ENCODE peak calls at places on chromosomes 11 and 22, in five cellular contexts. One of them, this sample, is unnamed. For H3K27me3 and H3K9me3, the result is how much of the 10 kb centered on the place peaks cover.

GRCh38 chr11:66317766-66318575 is 1.1 kb upstream of the CD248 start:
- DNase-seq in naive thymus-derived CD4-positive, alpha-beta T cell: peak
- DNase-seq in tibial nerve: peak
- DNase-seq in psoas muscle: peak
- DNase-seq in right cardiac atrium: peak
- DNase-seq in this sample: peak

GRCh38 chr11:1060410-1060809 is 14.3 kb upstream of the MUC2 start:
- DNase-seq in naive thymus-derived CD4-positive, alpha-beta T cell: no peak
- DNase-seq in tibial nerve: no peak
- DNase-seq in psoas muscle: no peak
- DNase-seq in right cardiac atrium: no peak
- DNase-seq in this sample: no peak

GRCh38 chr11:79374707-79375106 is 66.1 kb downstream of the TENM4 start:
- DNase-seq in naive thymus-derived CD4-positive, alpha-beta T cell: no peak
- DNase-seq in tibial nerve: no peak
- DNase-seq in psoas muscle: no peak
- DNase-seq in right cardiac atrium: no peak
- DNase-seq in this sample: no peak

GRCh38 chr22:39622881-39623367 is 52.4 kb downstream of the CACNA1I start:
- DNase-seq in naive thymus-derived CD4-positive, alpha-beta T cell: peak
- DNase-seq in tibial nerve: peak
- DNase-seq in psoas muscle: peak
- DNase-seq in right cardiac atrium: peak
- DNase-seq in this sample: peak

GRCh38 chr22:25726241-25726640 is 15.7 kb upstream of the MYO18B start:
- DNase-seq in naive thymus-derived CD4-positive, alpha-beta T cell: no peak
- DNase-seq in tibial nerve: no peak
- DNase-seq in psoas muscle: no peak
- DNase-seq in right cardiac atrium: no peak
- DNase-seq in this sample: peak

GRCh38 chr22:37496651-37497599 is 10.7 kb upstream of the MFNG start:
- DNase-seq in naive thymus-derived CD4-positive, alpha-beta T cell: no peak
- DNase-seq in tibial nerve: no peak
- DNase-seq in psoas muscle: no peak
- DNase-seq in right cardiac atrium: peak
- DNase-seq in this sample: peak

GRCh38 chr11:71112454-71112853 is 139.9 kb downstream of the SHANK2 start:
- DNase-seq in naive thymus-derived CD4-positive, alpha-beta T cell: no peak
- DNase-seq in tibial nerve: no peak
- DNase-seq in psoas muscle: no peak
- DNase-seq in right cardiac atrium: no peak
- DNase-seq in this sample: no peak

GRCh38 chr22:20436309-20437252 is 1.0 kb downstream of the SCARF2 start:
- DNase-seq in naive thymus-derived CD4-positive, alpha-beta T cell: peak
- DNase-seq in tibial nerve: no peak
- DNase-seq in psoas muscle: peak
- DNase-seq in right cardiac atrium: peak
- DNase-seq in this sample: peak

GRCh38 chr11:47593492-47593933 is 698 bp downstream of the C1QTNF4 start:
- DNase-seq in naive thymus-derived CD4-positive, alpha-beta T cell: no peak
- DNase-seq in tibial nerve: no peak
- DNase-seq in psoas muscle: no peak
- DNase-seq in right cardiac atrium: no peak
- DNase-seq in this sample: no peak

GRCh38 chr11:44243633-44244343 is 66.2 kb downstream of the ALX4 start:
- DNase-seq in naive thymus-derived CD4-positive, alpha-beta T cell: no peak
- DNase-seq in tibial nerve: no peak
- DNase-seq in psoas muscle: no peak
- DNase-seq in right cardiac atrium: no peak
- DNase-seq in this sample: peak

GRCh38 chr22:26416256-26416655 is 12.8 kb upstream of the ASPHD2 start:
- DNase-seq in naive thymus-derived CD4-positive, alpha-beta T cell: no peak
- DNase-seq in tibial nerve: no peak
- DNase-seq in psoas muscle: no peak
- DNase-seq in right cardiac atrium: no peak
- DNase-seq in this sample: no peak

GRCh38 chr22:46150615-46151423 is 493 bp downstream of the PPARA start:
- DNase-seq in naive thymus-derived CD4-positive, alpha-beta T cell: peak
- DNase-seq in tibial nerve: no peak
- DNase-seq in psoas muscle: peak
- DNase-seq in right cardiac atrium: peak
- DNase-seq in this sample: peak

GRCh38 chr11:114134870-114135269 is 75.4 kb downstream of the ZBTB16 start:
- DNase-seq in naive thymus-derived CD4-positive, alpha-beta T cell: no peak
- DNase-seq in tibial nerve: no peak
- DNase-seq in psoas muscle: no peak
- DNase-seq in right cardiac atrium: no peak
- DNase-seq in this sample: peak

GRCh38 chr11:112608466-112608865 is 347.8 kb upstream of the PLET1 start:
- DNase-seq in naive thymus-derived CD4-positive, alpha-beta T cell: no peak
- DNase-seq in tibial nerve: no peak
- DNase-seq in psoas muscle: no peak
- DNase-seq in right cardiac atrium: no peak
- DNase-seq in this sample: no peak

GRCh38 chr11:113947989-113948388 is 26.9 kb upstream of the HTR3A start:
- DNase-seq in naive thymus-derived CD4-positive, alpha-beta T cell: no peak
- DNase-seq in tibial nerve: no peak
- DNase-seq in psoas muscle: no peak
- DNase-seq in right cardiac atrium: no peak
- DNase-seq in this sample: no peak

DNA sequence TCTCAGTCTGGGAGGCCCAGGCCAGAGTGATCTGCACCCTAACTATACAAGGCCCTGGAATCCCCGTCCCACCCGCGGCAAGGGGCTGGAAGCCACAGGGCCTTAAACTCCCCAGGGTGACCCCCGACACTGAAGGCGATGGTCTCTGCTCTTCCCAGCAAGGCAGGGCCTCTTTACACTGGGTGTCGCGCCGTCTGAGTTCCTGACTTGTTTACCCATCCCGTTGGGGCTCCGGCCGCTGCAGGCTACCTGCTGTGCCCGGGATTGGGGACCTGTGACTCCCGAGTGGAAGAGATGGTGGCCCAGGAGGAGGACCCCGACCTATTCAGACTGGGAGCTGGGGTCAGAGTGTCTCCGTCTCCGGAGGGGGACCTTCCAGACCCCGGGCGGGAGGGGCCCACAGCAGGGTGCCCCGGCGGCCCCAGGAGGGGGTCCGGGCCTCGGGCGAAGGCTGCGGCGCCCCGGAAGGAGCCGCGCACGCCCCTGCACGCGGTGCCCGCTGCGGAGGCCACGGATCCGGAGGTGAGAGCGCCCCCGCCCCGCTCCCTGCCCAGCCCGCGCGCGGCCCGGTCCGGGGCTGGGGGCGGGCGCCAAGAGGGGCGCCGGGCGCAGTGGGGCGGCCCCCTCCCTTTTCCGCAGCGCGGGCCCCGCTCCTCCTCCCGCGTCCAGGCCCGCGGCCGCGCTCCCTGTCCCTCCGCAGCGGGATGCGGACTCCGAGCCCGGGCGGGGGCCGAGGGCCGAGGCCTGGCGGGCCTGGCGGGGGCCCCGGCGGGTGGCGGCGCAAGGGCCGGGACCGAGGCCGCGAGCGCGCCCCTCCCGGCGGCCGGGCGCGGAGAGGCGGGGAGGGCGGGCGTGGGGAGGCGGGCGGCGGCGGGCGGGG is 534 bp upstream of the MPPED1 start:
- DNase-seq in naive thymus-derived CD4-positive, alpha-beta T cell: no peak
- DNase-seq in tibial nerve: no peak
- DNase-seq in psoas muscle: peak
- DNase-seq in right cardiac atrium: no peak
- DNase-seq in this sample: no peak
- H3K27me3 ChIP-seq in naive thymus-derived CD4-positive, alpha-beta T cell: under half
- H3K27me3 ChIP-seq in tibial nerve: under half
- H3K27me3 ChIP-seq in psoas muscle: under half
- H3K27me3 ChIP-seq in right cardiac atrium: under half
- H3K27me3 ChIP-seq in this sample: half or more

GRCh38 chr11:55345306-55345705 is 2.3 kb downstream of the OR4A16 start:
- DNase-seq in naive thymus-derived CD4-positive, alpha-beta T cell: no peak
- DNase-seq in tibial nerve: no peak
- DNase-seq in psoas muscle: no peak
- DNase-seq in right cardiac atrium: no peak
- DNase-seq in this sample: no peak

DNA sequence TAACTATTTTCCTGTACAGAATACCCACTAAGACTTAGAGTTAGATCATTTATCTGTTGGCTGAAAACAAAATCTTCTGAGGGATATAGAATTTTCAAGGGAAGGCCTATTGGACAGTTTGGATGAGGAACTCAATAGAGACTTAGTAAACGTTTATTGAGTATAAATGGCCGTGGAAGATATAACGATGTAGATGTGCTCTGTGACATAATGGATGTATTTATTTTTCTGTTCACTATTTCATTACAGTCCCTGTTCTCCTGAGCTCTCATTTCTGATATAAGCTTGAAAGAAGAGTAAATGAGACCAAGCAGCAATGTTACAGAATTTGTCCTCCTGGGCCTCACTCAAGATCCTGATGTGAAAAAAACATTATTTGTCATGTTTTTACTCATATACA is at the start of gene OR4A16:
- DNase-seq in naive thymus-derived CD4-positive, alpha-beta T cell: no peak
- DNase-seq in tibial nerve: no peak
- DNase-seq in psoas muscle: no peak
- DNase-seq in right cardiac atrium: no peak
- DNase-seq in this sample: no peak
- H3K9me3 ChIP-seq in naive thymus-derived CD4-positive, alpha-beta T cell: under half
- H3K9me3 ChIP-seq in tibial nerve: under half
- H3K9me3 ChIP-seq in psoas muscle: under half
- H3K9me3 ChIP-seq in right cardiac atrium: under half
- H3K9me3 ChIP-seq in this sample: under half

DNA sequence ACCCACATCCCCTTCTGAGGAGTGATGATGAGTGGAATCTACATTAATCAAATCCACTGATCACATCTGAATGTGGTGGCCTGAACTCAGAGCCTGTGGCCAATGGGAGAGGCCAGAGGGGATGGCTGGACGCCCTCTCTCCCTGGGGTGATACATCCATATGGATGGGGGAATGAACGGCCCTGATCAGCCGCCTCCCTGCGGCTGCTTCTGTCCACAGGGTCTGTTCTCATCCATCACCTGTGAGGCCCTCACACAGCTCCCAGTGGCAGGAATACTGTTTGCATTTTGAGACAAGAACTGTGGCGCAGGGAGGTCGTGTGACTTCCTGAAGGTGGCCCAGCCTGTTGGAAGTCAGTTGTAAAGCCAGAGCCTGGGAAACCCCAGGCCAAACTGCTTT is 78.3 kb upstream of the SHISAL1 start:
- DNase-seq in naive thymus-derived CD4-positive, alpha-beta T cell: no peak
- DNase-seq in tibial nerve: no peak
- DNase-seq in psoas muscle: peak
- DNase-seq in right cardiac atrium: no peak
- DNase-seq in this sample: no peak
- H3K27me3 ChIP-seq in naive thymus-derived CD4-positive, alpha-beta T cell: under half
- H3K27me3 ChIP-seq in tibial nerve: under half
- H3K27me3 ChIP-seq in psoas muscle: under half
- H3K27me3 ChIP-seq in right cardiac atrium: under half
- H3K27me3 ChIP-seq in this sample: under half

DNA sequence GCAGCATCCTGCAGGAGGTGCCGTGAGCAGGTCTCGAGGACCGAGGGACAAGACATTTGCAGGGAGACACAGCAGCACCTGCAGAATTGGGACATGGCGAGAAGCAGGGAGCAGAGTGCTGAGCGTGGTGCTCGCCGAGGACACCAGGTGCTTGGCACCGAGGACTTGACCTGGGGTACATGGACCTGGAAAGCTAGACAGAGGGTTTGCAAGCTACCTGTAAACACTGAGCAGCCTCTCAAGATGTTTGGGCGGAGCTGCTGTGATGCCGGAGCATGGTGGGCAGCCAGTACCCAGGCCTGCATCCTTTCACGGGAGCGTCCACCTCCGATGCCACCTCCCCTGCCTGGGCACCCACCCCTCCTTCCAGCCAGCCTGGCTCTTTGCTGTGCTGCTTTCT is 773.2 kb downstream of the TBC1D22A start:
- DNase-seq in naive thymus-derived CD4-positive, alpha-beta T cell: no peak
- DNase-seq in tibial nerve: no peak
- DNase-seq in psoas muscle: no peak
- DNase-seq in right cardiac atrium: no peak
- DNase-seq in this sample: no peak
- H3K9me3 ChIP-seq in naive thymus-derived CD4-positive, alpha-beta T cell: under half
- H3K9me3 ChIP-seq in tibial nerve: under half
- H3K9me3 ChIP-seq in psoas muscle: under half
- H3K9me3 ChIP-seq in right cardiac atrium: under half
- H3K9me3 ChIP-seq in this sample: under half

This sample was measured in cardiac muscle cell.